ENCODE peak calls at places on chromosomes 11 and 22, in six cellular contexts. I is H9, J is H1, D is mesenchymal stem cell, Y is IMR-90, R is neuronal stem cell. F is an unnamed sample.

GRCh38 chr11:68150029-68150428 is 28.8 kb upstream of the CHKA start:
- DNase-seq in R (no peak), Y (peak; percentile 57), I (no peak), J (no peak), D (peak; percentile 22), F (peak; percentile 92)

GRCh38 chr11:110152199-110152598 is 59.0 kb downstream of the ZC3H12C start:
- DNase-seq in D (no peak), Y (no peak), J (no peak), I (no peak), R (no peak), F (no peak)

GRCh38 chr11:120096326-120096725 is 41.6 kb downstream of the TRIM29 start:
- DNase-seq in R (no peak), D (no peak), Y (no peak), I (no peak), J (no peak), F (no peak)

GRCh38 chr11:83697518-83697917 is 411.4 kb upstream of the CCDC90B start:
- DNase-seq in I (no peak), J (no peak), D (no peak), Y (no peak), R (no peak), F (no peak)

GRCh38 chr11:119680899-119681370 is 48.1 kb downstream of the NECTIN1 start:
- DNase-seq in I (no peak), Y (peak; percentile 7), J (no peak), D (no peak), R (no peak), F (no peak)

GRCh38 chr11:70158201-70158600 is 44.9 kb upstream of the FADD start:
- DNase-seq in I (peak; percentile 85), Y (peak; percentile 19), R (no peak), J (peak; percentile 80), D (peak; percentile 16), F (peak; percentile 1)

GRCh38 chr11:27716850-27717249 is 16.6 kb upstream of the BDNF start:
- DNase-seq in Y (peak; percentile 71), J (no peak), R (no peak), D (peak; percentile 69), I (no peak), F (no peak)

GRCh38 chr22:37242395-37242918 is 1.6 kb downstream of the RAC2 start:
- DNase-seq in D (peak; percentile 60), J (no peak), Y (peak; percentile 38), R (no peak), I (no peak), F (peak; percentile 41)

GRCh38 chr22:29308148-29308790 is 1.8 kb downstream of the GAS2L1 start:
- DNase-seq in Y (no peak), D (no peak), I (no peak), R (no peak), J (peak; percentile 46), F (no peak)

GRCh38 chr22:38467904-38468760 is at the start of gene KDELR3:
- DNase-seq in D (peak; percentile 71), Y (peak; percentile 71), I (no peak), J (no peak), R (no peak), F (peak; percentile 82)

GRCh38 chr11:2886191-2886894 is 768 bp upstream of the CDKN1C start:
- DNase-seq in R (peak; percentile 71), Y (no peak), I (peak; percentile 73), J (peak; percentile 80), D (peak; percentile 36), F (peak; percentile 44)

GRCh38 chr11:2519879-2520735 is 75.3 kb downstream of the KCNQ1 start:
- DNase-seq in D (no peak), J (no peak), Y (no peak), I (peak; percentile 13), R (no peak), F (no peak)

GRCh38 chr22:20567993-20568417 is 60.6 kb downstream of the MED15 start:
- DNase-seq in Y (peak; percentile 59), I (no peak), R (no peak), J (no peak), D (peak; percentile 71), F (peak; percentile 55)

GRCh38 chr22:27348634-27349033 is 452.9 kb downstream of the MN1 start:
- DNase-seq in R (no peak), Y (peak; percentile 43), D (peak; percentile 10), J (no peak), I (no peak), F (no peak)

GRCh38 chr11:1192741-1193325 is 30.0 kb upstream of the MUC5B start:
- DNase-seq in D (no peak), I (peak; percentile 8), Y (no peak), R (no peak), J (no peak), F (no peak)

GRCh38 chr11:15806217-15806616 is 550.1 kb downstream of the SOX6 start:
- DNase-seq in Y (no peak), R (no peak), J (no peak), I (no peak), D (no peak), F (no peak)

GRCh38 chr11:79809487-79809886 is 368.7 kb upstream of the TENM4 start:
- DNase-seq in J (no peak), D (no peak), Y (no peak), I (no peak), R (no peak), F (no peak)

GRCh38 chr22:31540966-31541365 is 44.6 kb downstream of the SFI1 start:
- DNase-seq in D (no peak), I (no peak), R (no peak), Y (no peak), J (no peak), F (no peak)

GRCh38 chr11:7072401-7073028 is 16.3 kb upstream of the RBMXL2 start:
- DNase-seq in Y (no peak), J (no peak), I (no peak), R (no peak), D (no peak), F (no peak)

GRCh38 chr11:18739684-18740083 is 13.7 kb upstream of the IGSF22 start:
- DNase-seq in D (no peak), I (no peak), Y (no peak), R (no peak), J (no peak), F (no peak)

GRCh38 chr11:10807629-10808552 is 835 bp downstream of the EIF4G2 start:
- DNase-seq in R (peak; percentile 35), J (peak; percentile 56), D (peak; percentile 52), Y (peak; percentile 37), I (no peak), F (no peak)

GRCh38 chr11:95459268-95460040 is 228.5 kb upstream of the SESN3 start:
- DNase-seq in Y (no peak), R (no peak), D (no peak), J (no peak), I (no peak), F (no peak)

DNA sequence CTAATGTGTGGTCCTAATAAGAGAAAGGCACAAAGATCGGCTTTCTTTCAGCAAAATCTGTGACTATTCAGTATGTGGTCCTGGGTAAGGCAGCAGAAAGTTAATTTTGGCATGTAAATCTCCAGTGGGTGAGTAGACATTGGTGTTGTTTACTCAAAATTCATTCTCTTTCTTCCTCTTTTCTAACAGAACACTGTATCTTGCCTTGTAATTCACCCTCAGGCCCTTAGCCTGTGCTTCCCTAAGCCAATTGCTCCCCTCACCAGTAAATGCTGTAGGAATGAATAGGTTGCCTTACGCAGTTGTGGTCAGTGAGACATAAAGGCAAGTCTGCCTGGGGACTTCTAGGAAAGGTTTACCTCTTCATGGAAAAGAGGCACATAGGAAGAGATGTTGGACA is 49.9 kb upstream of the PDE3B start:
- DNase-seq in I (no peak), J (no peak), D (no peak), R (no peak), Y (no peak), F (no peak)
- H2BK5ac ChIP-seq in I (no peak overlapping the region), J (no peak overlapping the region), D (no peak overlapping the region), R (no peak overlapping the region), Y (no peak overlapping the region), F (no peak overlapping the region)

GRCh38 chr11:93563857-93564256 is 20.7 kb upstream of the SMCO4 start:
- DNase-seq in I (no peak), Y (no peak), R (no peak), D (no peak), J (no peak), F (no peak)

GRCh38 chr11:93560534-93560933 is 17.3 kb upstream of the SMCO4 start:
- DNase-seq in Y (no peak), I (no peak), R (no peak), D (no peak), J (no peak), F (no peak)

GRCh38 chr11:93568726-93569125 is 25.5 kb upstream of the SMCO4 start:
- DNase-seq in Y (no peak), R (no peak), I (no peak), J (no peak), D (no peak), F (no peak)

GRCh38 chr11:93567406-93567819 is 24.2 kb upstream of the SMCO4 start:
- DNase-seq in J (no peak), Y (no peak), I (no peak), D (no peak), R (no peak), F (no peak)

GRCh38 chr11:93564895-93565294 is 21.7 kb upstream of the SMCO4 start:
- DNase-seq in J (no peak), R (no peak), Y (no peak), D (no peak), I (no peak), F (no peak)
- H3K4me2 ChIP-seq in J (no peak overlapping the region), R (no peak overlapping the region), Y (no peak overlapping the region), D (no peak overlapping the region), I (no peak overlapping the region), F (no peak overlapping the region)

GRCh38 chr22:45997077-45997774 is 20.3 kb upstream of the WNT7B start:
- DNase-seq in D (peak; percentile 97), J (no peak), I (peak; percentile 63), Y (peak; percentile 95), R (no peak), F (peak; percentile 35)
- H2AFZ ChIP-seq in D (peak overlapping the region; percentile 83), J (peak overlapping the region; percentile 38), I (no peak overlapping the region), Y (peak overlapping the region; percentile 96), R (peak overlapping the region; percentile 88), F (no peak overlapping the region)

DNA sequence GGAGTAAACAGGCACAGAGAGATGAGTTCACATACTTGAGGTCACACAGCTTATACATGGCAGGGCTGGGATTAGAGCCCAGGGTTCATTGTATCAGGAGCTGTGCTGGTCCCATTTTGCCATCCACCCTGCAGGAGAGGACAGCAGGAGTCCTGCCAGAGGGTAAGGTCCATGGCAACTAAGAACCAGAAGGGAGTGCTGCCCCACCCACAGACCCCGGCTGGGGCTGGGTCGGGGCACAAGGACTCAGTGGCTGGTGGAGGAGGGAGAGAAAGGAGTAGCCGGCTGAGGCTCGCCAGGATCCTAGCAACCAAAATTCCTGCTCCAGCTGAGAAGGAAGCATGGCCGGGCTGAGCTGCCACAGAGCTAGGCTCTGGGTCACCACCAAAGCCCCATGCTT is 25.9 kb upstream of the TP53I11 start:
- DNase-seq in J (no peak), Y (no peak), R (no peak), I (no peak), D (no peak), F (no peak)
- H2BK5ac ChIP-seq in J (no peak overlapping the region), Y (no peak overlapping the region), R (no peak overlapping the region), I (no peak overlapping the region), D (no peak overlapping the region), F (no peak overlapping the region)

DNA sequence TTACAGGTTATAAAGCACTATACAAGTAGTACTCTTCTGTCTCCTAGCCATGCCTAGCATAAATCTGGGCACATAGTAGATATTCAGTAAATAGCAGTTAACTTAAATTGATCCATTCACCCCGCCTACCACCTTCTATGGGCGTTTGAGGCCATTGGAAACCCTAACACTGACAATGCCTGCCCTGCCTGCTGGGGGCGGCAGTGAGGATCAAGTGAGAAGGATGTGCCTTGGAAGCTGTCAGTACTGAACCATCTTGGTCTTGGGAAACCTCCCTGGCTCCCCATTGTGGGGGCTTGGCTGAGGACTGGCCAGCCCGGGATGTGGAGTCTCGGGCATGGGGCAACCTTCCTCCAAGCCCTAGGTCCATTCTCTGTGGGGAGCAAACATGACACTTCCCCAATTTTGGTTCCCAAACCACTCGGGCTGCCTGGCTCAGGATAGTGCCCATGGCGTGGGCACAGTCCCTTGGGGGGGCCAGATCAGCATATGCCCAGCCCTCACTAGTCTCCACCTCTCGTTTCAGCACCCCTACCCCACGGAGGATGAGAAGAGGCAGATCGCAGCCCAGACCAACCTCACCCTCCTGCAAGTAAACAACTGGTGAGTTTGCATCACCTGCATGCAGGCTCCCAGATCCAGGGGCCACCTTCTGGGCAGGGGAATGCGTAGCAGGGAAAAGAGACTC is 67.4 kb downstream of the FEZ1 start:
- DNase-seq in Y (no peak), R (no peak), D (no peak), I (no peak), J (no peak), F (no peak)
- H3K4me2 ChIP-seq in Y (no peak overlapping the region), R (no peak overlapping the region), D (no peak overlapping the region), I (no peak overlapping the region), J (no peak overlapping the region), F (no peak overlapping the region)

F was measured in trophoblast cell.